ENCODE peak calls at places on chromosomes 4 and X, in five cellular contexts. C is type B pancreatic cell, J is Calu3, G is cardiac muscle cell, V is brain microvascular endothelial cell. F is an unnamed sample.

GRCh38 chr4:118398226-118399090 is 45.7 kb upstream of the PRSS12 start:
- DNase-seq in C (no peak), J (no peak), G (no peak), V (no peak), F (no peak)

GRCh38 chr4:61425315-61425714 is 225.2 kb downstream of the ADGRL3 start:
- DNase-seq in C (no peak), J (no peak), G (no peak), V (no peak), F (no peak)

GRCh38 chr4:165425629-165426028 is 46.8 kb downstream of the CPE start:
- DNase-seq in C (no peak), J (no peak), G (no peak), V (no peak), F (no peak)

GRCh38 chrX:21656587-21657317 is 1.4 kb downstream of the KLHL34 start:
- DNase-seq in C (no peak), J (no peak), G (no peak), V (no peak), F (no peak)

GRCh38 chr4:13524504-13525243 is 19.6 kb downstream of the NKX3-2 start:
- DNase-seq in C (no peak), J (no peak), G (peak), V (no peak), F (no peak)

GRCh38 chr4:110663738-110664444 is 41.0 kb upstream of the PITX2 start:
- DNase-seq in C (no peak), J (no peak), G (peak), V (no peak), F (no peak)

GRCh38 chrX:20718592-20718991 is 451.9 kb upstream of the RPS6KA3 start:
- DNase-seq in C (no peak), J (no peak), G (no peak), V (no peak), F (no peak)

GRCh38 chr4:87219648-87220093 is 747 bp downstream of the KLHL8 start:
- DNase-seq in C (peak), J (no peak), G (peak), V (peak), F (no peak)

GRCh38 chr4:119510750-119511149 is 117.9 kb downstream of the PDE5A start:
- DNase-seq in C (no peak), J (no peak), G (peak), V (no peak), F (no peak)

GRCh38 chr4:13892739-13893105 is 265.2 kb upstream of the BOD1L1 start:
- DNase-seq in C (no peak), J (no peak), G (peak), V (peak), F (no peak)

GRCh38 chr4:6909113-6909969 is at the start of gene TBC1D14:
- DNase-seq in C (peak), J (peak), G (peak), V (peak), F (peak)

GRCh38 chr4:182939680-182940079 is 22.5 kb upstream of the DCTD start:
- DNase-seq in C (no peak), J (no peak), G (no peak), V (no peak), F (no peak)

GRCh38 chr4:108889696-108890475 is 127.0 kb upstream of the ETNPPL start:
- DNase-seq in C (no peak), J (no peak), G (no peak), V (no peak), F (no peak)

GRCh38 chr4:155530857-155531256 is 135.8 kb upstream of the GUCY1A1 start:
- DNase-seq in C (no peak), J (peak), G (no peak), V (no peak), F (no peak)

DNA sequence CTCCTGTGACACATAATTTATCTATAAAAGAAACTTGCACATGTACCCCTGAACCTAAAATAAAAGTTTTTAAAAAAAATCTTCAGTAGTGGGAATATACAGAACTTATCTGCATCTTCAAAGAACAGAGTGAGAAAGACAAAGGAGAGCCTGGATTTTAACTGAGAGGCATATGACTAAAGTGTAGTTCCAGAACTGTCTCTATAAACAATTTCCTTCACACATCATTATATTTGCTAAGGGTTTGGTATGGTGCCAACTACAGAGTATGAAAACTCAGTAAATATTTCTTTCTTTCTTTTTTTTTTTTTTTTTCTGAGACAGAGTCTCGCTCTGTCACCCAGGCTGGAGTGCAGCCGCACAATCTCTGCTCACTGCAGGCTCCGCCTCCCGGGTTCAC is 49.9 kb upstream of the NFKB1 start:
- DNase-seq in C (no peak), J (no peak), G (no peak), V (no peak), F (no peak)
- TF ChIP-seq CTCF in C (no peak), J (no peak), G (no peak), V (no peak), F (no peak)

GRCh38 chrX:56564921-56565861 is 1.8 kb downstream of the UBQLN2 start:
- DNase-seq in C (no peak), J (no peak), G (peak), V (no peak), F (no peak)

GRCh38 chrX:56564182-56564885 is 907 bp downstream of the UBQLN2 start:
- DNase-seq in C (no peak), J (peak), G (peak), V (peak), F (no peak)

DNA sequence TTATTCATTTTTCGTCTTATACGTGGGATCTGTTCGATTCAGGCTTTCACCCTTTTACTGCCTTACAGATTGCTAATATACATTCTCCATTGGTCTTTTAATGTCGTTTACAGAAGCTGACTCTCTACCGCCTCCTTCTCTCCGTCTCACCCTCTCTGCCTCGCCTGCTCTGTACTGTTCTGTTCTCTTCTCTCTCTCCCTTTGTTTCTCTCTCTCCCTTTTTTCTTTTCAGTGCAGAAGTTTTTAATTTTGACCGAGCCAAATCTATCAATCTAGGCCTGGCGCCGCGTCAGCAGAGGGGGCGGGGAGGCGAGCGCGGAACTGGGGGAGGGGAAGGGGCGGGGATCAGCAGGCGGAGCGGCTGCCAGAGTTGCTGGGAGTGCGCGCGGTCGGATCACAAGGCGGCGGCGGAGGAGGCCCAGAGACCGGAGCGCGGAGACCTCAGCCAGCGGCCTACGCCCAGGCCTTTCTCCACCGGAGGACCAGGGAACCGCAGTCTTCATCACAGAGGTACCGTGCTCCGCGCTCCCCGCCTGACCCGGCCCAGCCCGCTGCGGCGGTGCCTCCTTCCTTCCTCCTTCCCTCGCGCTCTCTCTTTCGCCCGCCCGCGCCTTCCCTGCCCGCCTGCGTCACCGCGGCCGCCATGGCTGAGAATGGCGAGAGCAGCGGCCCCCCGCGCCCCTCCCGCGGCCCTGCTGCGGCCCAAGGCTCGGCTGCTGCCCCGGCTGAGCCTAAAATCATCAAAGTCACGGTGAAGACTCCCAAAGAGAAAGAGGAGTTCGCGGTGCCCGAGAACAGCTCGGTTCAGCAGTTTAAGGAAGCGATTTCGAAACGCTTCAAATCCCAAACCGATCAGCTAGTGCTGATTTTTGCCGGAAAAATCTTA is at the start of gene UBQLN2:
- DNase-seq in C (peak), J (peak), G (peak), V (peak), F (no peak)
- TF ChIP-seq CTCF in C (peak), J (no peak), G (peak), V (peak), F (no peak)

GRCh38 chrX:25524150-25524549 is 508.4 kb upstream of the ARX start:
- DNase-seq in C (no peak), J (peak), G (peak), V (peak), F (no peak)

GRCh38 chrX:25527596-25527995 is 511.8 kb upstream of the ARX start:
- DNase-seq in C (no peak), J (no peak), G (no peak), V (no peak), F (no peak)

GRCh38 chrX:25519258-25519657 is 503.5 kb upstream of the ARX start:
- DNase-seq in C (no peak), J (no peak), G (no peak), V (no peak), F (no peak)

DNA sequence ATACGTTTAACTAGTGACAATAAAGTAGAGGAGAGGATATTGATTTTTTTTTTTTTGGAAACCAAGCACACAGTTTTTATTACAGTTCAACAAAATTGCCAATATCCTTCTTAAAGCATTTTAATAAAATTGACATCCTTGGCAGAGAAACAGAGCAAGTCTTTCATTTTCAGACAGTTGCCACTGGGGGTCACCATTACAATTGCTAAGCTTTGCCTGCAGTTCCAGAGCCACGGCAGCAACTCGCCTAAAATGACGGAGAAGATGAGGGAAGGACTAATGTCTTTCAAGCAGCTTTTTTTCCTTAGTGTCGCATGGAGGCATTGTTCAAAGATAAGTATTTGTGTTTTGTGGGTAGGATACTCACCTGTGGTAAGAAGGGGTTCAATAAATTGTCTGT is 507.8 kb upstream of the ARX start:
- DNase-seq in C (no peak), J (peak), G (peak), V (peak), F (no peak)
- TF ChIP-seq CTCF in C (peak), J (no peak), G (peak), V (peak), F (peak)

GRCh38 chrX:9515464-9515863 is 50.6 kb downstream of the TBL1X start:
- DNase-seq in C (no peak), J (no peak), G (peak), V (no peak), F (no peak)
- TF ChIP-seq CTCF in C (no peak), J (no peak), G (no peak), V (no peak), F (no peak)

GRCh38 chrX:25275159-25275558 is 259.4 kb upstream of the ARX start:
- DNase-seq in C (no peak), J (no peak), G (no peak), V (no peak), F (no peak)
- TF ChIP-seq CTCF in C (no peak), J (no peak), G (no peak), V (no peak), F (peak)